ENCODE peak calls at places on chromosomes 12 and 14, in seven cellular contexts. U is K562, P is HepG2, N is SK-N-SH, S is GM12891, V is H1, T is GM12878. D is an unnamed sample.

GRCh38 chr12:109157986-109158385 is 41.6 kb downstream of the ACACB start:
- DNase-seq in U (no peak), P (no peak), N (peak; percentile 26), S (no peak), V (no peak), T (no peak), D (no peak)

GRCh38 chr12:60594035-60594711 is 998.3 kb downstream of the SLC16A7 start:
- DNase-seq in U (no peak), P (no peak), N (no peak), S (no peak), V (no peak), T (no peak), D (no peak)

GRCh38 chr12:20220339-20220738 is 148.0 kb upstream of the PDE3A start:
- DNase-seq in U (no peak), P (no peak), N (no peak), S (no peak), V (no peak), T (peak; percentile 5), D (no peak)

GRCh38 chr12:117590999-117591398 is 229.6 kb upstream of the NOS1 start:
- DNase-seq in U (no peak), P (no peak), N (no peak), S (no peak), V (no peak), T (no peak), D (no peak)

GRCh38 chr14:94522115-94522724 is 13.0 kb upstream of the SERPINA12 start:
- DNase-seq in U (no peak), P (peak; percentile 95), N (no peak), S (no peak), V (no peak), T (no peak), D (no peak)

GRCh38 chr14:51595831-51596472 is 55.8 kb upstream of the FRMD6 start:
- DNase-seq in U (no peak), P (no peak), N (no peak), S (no peak), V (no peak), T (no peak), D (no peak)

GRCh38 chr12:73632661-73633060 is 905.0 kb upstream of the ATXN7L3B start:
- DNase-seq in U (no peak), P (no peak), N (no peak), S (no peak), V (no peak), T (no peak), D (no peak)

GRCh38 chr12:26056335-26056734 is 68.5 kb downstream of the BHLHE41 start:
- DNase-seq in U (no peak), P (no peak), N (no peak), S (no peak), V (no peak), T (no peak), D (no peak)

GRCh38 chr12:71877335-71878121 is 38.0 kb downstream of the TBC1D15 start:
- DNase-seq in U (peak; percentile 38), P (no peak), N (no peak), S (no peak), V (no peak), T (no peak), D (no peak)

GRCh38 chr14:81784084-81784483 is 250.4 kb upstream of the SEL1L start:
- DNase-seq in U (no peak), P (no peak), N (no peak), S (no peak), V (no peak), T (no peak), D (no peak)

GRCh38 chr12:13175499-13175898 is 21.0 kb upstream of the EMP1 start:
- DNase-seq in U (no peak), P (no peak), N (no peak), S (no peak), V (no peak), T (no peak), D (no peak)

GRCh38 chr12:186006-186625 is 27.8 kb downstream of the SLC6A12 start:
- DNase-seq in U (no peak), P (no peak), N (no peak), S (no peak), V (no peak), T (no peak), D (no peak)

GRCh38 chr12:93571360-93571853 is 1.1 kb upstream of the SOCS2 start:
- DNase-seq in U (peak; percentile 93), P (peak; percentile 10), N (peak; percentile 86), S (peak; percentile 41), V (no peak), T (no peak), D (no peak)

GRCh38 chr12:262817-263216 is at the start of gene SLC6A13:
- DNase-seq in U (peak; percentile 8), P (no peak), N (no peak), S (no peak), V (no peak), T (no peak), D (no peak)

GRCh38 chr14:93132472-93133065 is 16.8 kb upstream of the ITPK1 start:
- DNase-seq in U (peak; percentile 41), P (peak; percentile 70), N (peak; percentile 63), S (peak; percentile 39), V (no peak), T (no peak), D (no peak)

GRCh38 chr12:127716181-127716580 is 550.8 kb upstream of the TMEM132C start:
- DNase-seq in U (no peak), P (no peak), N (no peak), S (no peak), V (no peak), T (no peak), D (no peak)

GRCh38 chr14:93991649-93992048 is 5.5 kb upstream of the CCDC197 start:
- DNase-seq in U (no peak), P (no peak), N (no peak), S (no peak), V (no peak), T (no peak), D (no peak)

GRCh38 chr12:4664111-4664510 is 15.2 kb downstream of the NDUFA9 start:
- DNase-seq in U (peak; percentile 6), P (no peak), N (no peak), S (no peak), V (no peak), T (no peak), D (no peak)

GRCh38 chr12:80551897-80552296 is 107.9 kb downstream of the PTPRQ start:
- DNase-seq in U (no peak), P (no peak), N (no peak), S (no peak), V (no peak), T (no peak), D (no peak)

GRCh38 chr14:105883066-105884005 is 357.0 kb downstream of the TMEM121 start:
- DNase-seq in U (no peak), P (no peak), N (no peak), S (no peak), V (no peak), T (no peak), D (no peak)

GRCh38 chr12:84497819-84498218 is 414.8 kb downstream of the SLC6A15 start:
- DNase-seq in U (no peak), P (peak; percentile 15), N (no peak), S (no peak), V (no peak), T (no peak), D (no peak)

GRCh38 chr12:58007875-58008274 is 66.5 kb downstream of the ATP23 start:
- DNase-seq in U (no peak), P (no peak), N (no peak), S (no peak), V (no peak), T (no peak), D (no peak)

GRCh38 chr14:44446965-44447364 is 60.1 kb downstream of the FSCB start:
- DNase-seq in U (no peak), P (no peak), N (no peak), S (no peak), V (no peak), T (no peak), D (no peak)

DNA sequence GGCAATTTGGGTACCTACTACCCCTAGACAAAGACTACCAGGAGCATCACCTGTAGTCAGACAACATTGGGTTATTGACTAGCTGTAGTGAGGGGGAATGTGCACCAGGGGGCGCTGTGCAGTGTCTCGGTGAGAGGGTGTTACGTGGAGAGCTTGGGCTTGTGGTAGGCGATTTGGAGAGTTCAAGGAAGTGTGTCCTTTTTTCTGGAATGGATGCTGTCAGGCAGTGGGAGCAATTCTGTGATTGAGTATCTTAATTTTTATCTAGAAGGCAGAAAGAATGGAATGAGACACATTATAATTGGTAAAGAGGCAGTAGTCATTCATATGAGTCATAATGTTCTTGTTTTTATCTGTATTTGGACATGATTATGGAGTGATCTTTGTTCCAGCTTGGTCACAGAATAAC is 187.7 kb downstream of the GALC start:
- DNase-seq in U (peak; percentile 21), P (peak; percentile 9), N (peak; percentile 41), S (peak; percentile 32), V (peak; percentile 29), T (no peak), D (peak; percentile 9)
- TF ChIP-seq TAF1 in U (no peak), P (no peak), N (no peak), S (no peak), V (no peak), T (no peak), D (no peak)

GRCh38 chr14:102958461-102958860 is 36.0 kb downstream of the AMN start:
- DNase-seq in U (no peak), P (no peak), N (no peak), S (no peak), V (no peak), T (no peak), D (no peak)
- TF ChIP-seq TAF1 in U (no peak), P (no peak), N (no peak), S (no peak), V (no peak), T (no peak), D (no peak)

DNA sequence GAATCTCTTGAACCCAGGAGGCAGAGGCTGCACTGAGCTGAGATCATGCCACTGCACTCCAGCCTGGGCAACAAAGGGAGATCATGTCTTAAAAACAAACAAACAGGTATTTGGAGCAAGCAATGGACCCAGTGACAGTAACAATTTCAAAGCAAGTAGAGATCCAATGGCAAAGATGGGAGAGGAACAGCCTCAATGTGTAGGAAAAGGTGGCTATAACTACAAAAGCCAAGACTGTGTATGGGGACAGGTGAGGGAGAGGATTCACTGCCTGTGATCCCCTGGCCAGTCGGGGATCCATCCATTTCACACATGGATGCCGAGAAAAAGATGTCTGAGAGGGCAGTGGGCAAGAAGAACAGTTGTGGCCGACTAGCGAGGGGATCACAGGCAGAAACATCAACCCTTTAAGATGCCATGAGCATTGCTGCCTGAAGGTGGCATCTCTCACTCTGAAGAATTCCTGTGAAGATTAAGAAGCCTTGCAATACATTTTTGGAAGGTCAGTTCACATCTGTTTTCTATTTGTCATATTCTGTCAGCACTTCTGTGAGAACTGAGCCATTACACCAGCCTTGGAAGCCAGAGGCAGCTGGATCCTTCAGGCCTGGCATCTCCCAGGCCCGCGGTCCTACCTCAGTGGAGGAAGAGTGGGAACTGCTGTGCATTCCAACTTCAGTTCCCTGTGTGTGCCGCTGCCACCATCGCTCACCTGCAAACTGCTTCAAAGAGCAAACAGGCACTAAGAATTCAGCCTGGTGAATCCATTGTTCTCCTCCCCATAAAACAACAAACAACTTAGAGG is 54.5 kb upstream of the FRS2 start:
- DNase-seq in U (peak; percentile 55), P (peak; percentile 68), N (peak; percentile 55), S (no peak), V (peak; percentile 31), T (no peak), D (no peak)
- TF ChIP-seq TAF1 in U (no peak), P (no peak), N (peak; percentile 41), S (no peak), V (no peak), T (no peak), D (no peak)

DNA sequence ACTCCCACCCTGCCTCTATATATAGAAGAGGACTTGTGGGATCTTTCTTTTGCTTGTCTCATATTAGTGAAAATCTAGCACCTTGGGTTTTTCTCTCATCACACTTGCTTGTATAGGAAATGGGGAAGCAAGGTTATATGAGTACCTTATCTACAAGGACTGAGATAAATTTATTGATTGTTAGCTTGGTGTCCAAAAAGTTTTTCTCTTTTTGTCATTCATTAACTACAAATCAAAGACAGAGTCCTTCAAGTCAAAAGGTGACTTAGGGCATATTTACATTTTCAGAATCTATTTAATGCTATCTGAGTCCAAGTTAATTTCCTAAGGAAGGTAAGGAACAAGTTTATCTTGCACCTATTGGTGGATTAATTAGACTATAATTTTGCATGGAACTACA is 92.7 kb downstream of the SNAPC1 start:
- DNase-seq in U (no peak), P (no peak), N (no peak), S (no peak), V (no peak), T (no peak), D (no peak)
- TF ChIP-seq TAF1 in U (no peak), P (no peak), N (no peak), S (no peak), V (no peak), T (no peak), D (no peak)